ENCODE peak calls at places on chromosomes 16 and 17, in nine cellular contexts. One of them, this sample, is unnamed.

GRCh38 chr16:51119576-51120288 is 31.3 kb downstream of the SALL1 start:
- DNase-seq in psoas muscle: no peak
- DNase-seq in GM04503: no peak
- DNase-seq in activated effector memory CD4-positive, alpha-beta T cell treated with Interleukin-2 at 50 U/mL for 16 hours: no peak
- DNase-seq in left colon: no peak
- DNase-seq in retina: no peak
- DNase-seq in Right ventricle myocardium superior: no peak
- DNase-seq in endothelial cell of umbilical vein: no peak
- DNase-seq in AG04449: no peak
- DNase-seq in this sample: no peak

GRCh38 chr16:84648595-84649510 is 542 bp downstream of the KLHL36 start:
- DNase-seq in psoas muscle: peak
- DNase-seq in GM04503: no peak
- DNase-seq in activated effector memory CD4-positive, alpha-beta T cell treated with Interleukin-2 at 50 U/mL for 16 hours: peak
- DNase-seq in left colon: peak
- DNase-seq in retina: peak
- DNase-seq in Right ventricle myocardium superior: peak
- DNase-seq in endothelial cell of umbilical vein: no peak
- DNase-seq in AG04449: no peak
- DNase-seq in this sample: no peak

GRCh38 chr17:4949321-4950074 is 1.2 kb upstream of the PFN1 start:
- DNase-seq in psoas muscle: peak
- DNase-seq in GM04503: no peak
- DNase-seq in activated effector memory CD4-positive, alpha-beta T cell treated with Interleukin-2 at 50 U/mL for 16 hours: peak
- DNase-seq in left colon: peak
- DNase-seq in retina: peak
- DNase-seq in Right ventricle myocardium superior: peak
- DNase-seq in endothelial cell of umbilical vein: peak
- DNase-seq in AG04449: no peak
- DNase-seq in this sample: no peak

GRCh38 chr17:5942687-5943086 is 127.5 kb upstream of the WSCD1 start:
- DNase-seq in psoas muscle: no peak
- DNase-seq in GM04503: no peak
- DNase-seq in activated effector memory CD4-positive, alpha-beta T cell treated with Interleukin-2 at 50 U/mL for 16 hours: no peak
- DNase-seq in left colon: no peak
- DNase-seq in retina: no peak
- DNase-seq in Right ventricle myocardium superior: no peak
- DNase-seq in endothelial cell of umbilical vein: no peak
- DNase-seq in AG04449: no peak
- DNase-seq in this sample: no peak

GRCh38 chr16:61968242-61968978 is 67.8 kb downstream of the CDH8 start:
- DNase-seq in psoas muscle: no peak
- DNase-seq in GM04503: no peak
- DNase-seq in activated effector memory CD4-positive, alpha-beta T cell treated with Interleukin-2 at 50 U/mL for 16 hours: no peak
- DNase-seq in left colon: no peak
- DNase-seq in retina: no peak
- DNase-seq in Right ventricle myocardium superior: no peak
- DNase-seq in endothelial cell of umbilical vein: no peak
- DNase-seq in AG04449: no peak
- DNase-seq in this sample: no peak

GRCh38 chr17:27817731-27818130 is 17.4 kb upstream of the NOS2 start:
- DNase-seq in psoas muscle: no peak
- DNase-seq in GM04503: no peak
- DNase-seq in activated effector memory CD4-positive, alpha-beta T cell treated with Interleukin-2 at 50 U/mL for 16 hours: no peak
- DNase-seq in left colon: no peak
- DNase-seq in retina: no peak
- DNase-seq in Right ventricle myocardium superior: no peak
- DNase-seq in endothelial cell of umbilical vein: peak
- DNase-seq in AG04449: no peak
- DNase-seq in this sample: peak

GRCh38 chr17:37273419-37274051 is 102.2 kb upstream of the C17orf78 start:
- DNase-seq in psoas muscle: no peak
- DNase-seq in GM04503: no peak
- DNase-seq in activated effector memory CD4-positive, alpha-beta T cell treated with Interleukin-2 at 50 U/mL for 16 hours: no peak
- DNase-seq in left colon: no peak
- DNase-seq in retina: peak
- DNase-seq in Right ventricle myocardium superior: no peak
- DNase-seq in endothelial cell of umbilical vein: peak
- DNase-seq in AG04449: no peak
- DNase-seq in this sample: no peak

GRCh38 chr16:75376475-75376907 is 56.8 kb downstream of the CFDP1 start:
- DNase-seq in psoas muscle: no peak
- DNase-seq in GM04503: no peak
- DNase-seq in activated effector memory CD4-positive, alpha-beta T cell treated with Interleukin-2 at 50 U/mL for 16 hours: no peak
- DNase-seq in left colon: no peak
- DNase-seq in retina: no peak
- DNase-seq in Right ventricle myocardium superior: no peak
- DNase-seq in endothelial cell of umbilical vein: no peak
- DNase-seq in AG04449: no peak
- DNase-seq in this sample: no peak

GRCh38 chr17:67850991-67851631 is 25.8 kb downstream of the BPTF start:
- DNase-seq in psoas muscle: no peak
- DNase-seq in GM04503: no peak
- DNase-seq in activated effector memory CD4-positive, alpha-beta T cell treated with Interleukin-2 at 50 U/mL for 16 hours: no peak
- DNase-seq in left colon: no peak
- DNase-seq in retina: no peak
- DNase-seq in Right ventricle myocardium superior: no peak
- DNase-seq in endothelial cell of umbilical vein: no peak
- DNase-seq in AG04449: no peak
- DNase-seq in this sample: no peak

This sample was measured in pulmonary artery endothelial cell.